ENCODE peak calls at places on chromosomes 1 and 21, in six cellular contexts. W is SK-N-SH, T is GM12878, Z is K562, R is HepG2, S is H1. Q is an unnamed sample. For H3K79me2, the result is how much of the 10 kb centered on the place peaks cover.

GRCh38 chr1:47309427-47309826 is 4.5 kb downstream of the STIL start:
- DNase-seq in W (no peak), R (no peak), T (no peak), Z (no peak), S (no peak), Q (no peak)

GRCh38 chr1:108034396-108034795 is 69.4 kb upstream of the VAV3 start:
- DNase-seq in Z (no peak), W (no peak), R (no peak), T (no peak), S (no peak), Q (no peak)

GRCh38 chr21:32467291-32467690 is 54.8 kb downstream of the EVA1C start:
- DNase-seq in Z (no peak), W (no peak), S (no peak), T (no peak), R (no peak), Q (no peak)

GRCh38 chr1:6127587-6128163 is 52.4 kb downstream of the CHD5 start:
- DNase-seq in W (peak), R (no peak), T (no peak), Z (peak), S (peak), Q (peak)

GRCh38 chr1:8184301-8184700 is 133.6 kb upstream of the SLC45A1 start:
- DNase-seq in R (peak), Z (no peak), S (no peak), T (no peak), W (no peak), Q (no peak)

GRCh38 chr1:165443539-165444289 is 1.2 kb downstream of the RXRG start:
- DNase-seq in T (no peak), R (no peak), W (no peak), S (peak), Z (no peak), Q (no peak)

GRCh38 chr1:67342002-67342890 is 34.6 kb downstream of the IL12RB2 start:
- DNase-seq in W (no peak), T (peak), R (no peak), S (peak), Z (no peak), Q (no peak)

GRCh38 chr1:234845097-234845660 is 235.2 kb upstream of the IRF2BP2 start:
- DNase-seq in R (no peak), W (no peak), S (no peak), T (peak), Z (no peak), Q (no peak)

GRCh38 chr1:998051-998821 is 1.7 kb downstream of the HES4 start:
- DNase-seq in Z (peak), S (peak), T (no peak), R (no peak), W (peak), Q (no peak)

GRCh38 chr1:39981957-39982356 is 27.0 kb downstream of the MFSD2A start:
- DNase-seq in T (no peak), Z (peak), S (no peak), R (no peak), W (no peak), Q (peak)

GRCh38 chr1:185719021-185719420 is 15.2 kb upstream of the HMCN1 start:
- DNase-seq in T (no peak), W (no peak), Z (no peak), R (no peak), S (no peak), Q (peak)

GRCh38 chr1:172145231-172145651 is 275.2 kb upstream of the C1orf105 start:
- DNase-seq in S (no peak), W (peak), T (no peak), R (no peak), Z (no peak), Q (no peak)

GRCh38 chr1:41431490-41432350 is 52.8 kb downstream of the EDN2 start:
- DNase-seq in Z (no peak), T (no peak), W (peak), R (no peak), S (no peak), Q (no peak)

GRCh38 chr1:2088434-2088833 is 38.2 kb downstream of the PRKCZ start:
- DNase-seq in R (no peak), W (no peak), S (no peak), T (no peak), Z (peak), Q (no peak)

GRCh38 chr21:34967509-34968289 is 81.4 kb downstream of the RUNX1 start:
- DNase-seq in W (no peak), R (peak), Z (peak), S (no peak), T (no peak), Q (no peak)

GRCh38 chr1:91226741-91227140 is 177.9 kb downstream of the HFM1 start:
- DNase-seq in Z (no peak), R (no peak), S (no peak), T (no peak), W (no peak), Q (no peak)

GRCh38 chr1:43547538-43548072 is 16.9 kb downstream of the PTPRF start:
- DNase-seq in Z (no peak), S (no peak), T (no peak), W (no peak), R (no peak), Q (no peak)

GRCh38 chr1:226135059-226135651 is 51.4 kb downstream of the ACBD3 start:
- DNase-seq in T (no peak), S (peak), W (peak), R (peak), Z (no peak), Q (no peak)

DNA sequence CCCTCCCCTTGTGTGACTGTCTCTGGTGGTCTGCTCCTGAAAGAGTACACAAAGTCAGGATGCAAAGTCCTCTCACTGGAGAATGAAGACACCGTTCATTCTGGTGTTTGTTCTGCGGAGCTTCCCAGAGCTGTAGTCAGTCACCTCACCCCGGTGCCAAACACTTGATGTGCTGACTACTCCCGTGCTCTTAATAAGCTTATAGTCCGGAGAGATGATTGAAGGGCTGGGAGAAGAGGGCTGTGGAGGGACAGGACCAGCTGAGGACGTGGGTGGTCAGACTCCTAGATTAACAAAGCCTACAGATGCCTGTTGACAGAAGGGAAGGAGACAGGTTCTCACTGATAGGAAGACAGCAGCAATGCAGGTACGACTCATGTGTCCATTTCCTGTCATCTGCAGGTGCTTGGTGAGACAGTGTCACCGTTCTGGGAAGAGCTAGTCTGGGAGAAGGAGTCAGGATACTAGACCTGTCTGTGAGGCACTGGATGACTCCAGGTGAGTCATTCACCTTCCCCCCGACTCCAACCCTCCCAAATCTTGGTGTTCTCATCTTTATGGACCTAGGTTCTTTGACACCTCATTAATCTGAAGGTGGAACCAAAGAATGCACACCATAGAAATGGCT is 40.4 kb upstream of the LRRN2 start:
- DNase-seq in S (peak), R (peak), Z (no peak), W (no peak), T (no peak), Q (peak)
- TF ChIP-seq RAD21 in S (no peak), R (no peak), Z (no peak), W (no peak), T (no peak), Q (no peak)

GRCh38 chr1:89950703-89951102 is 44.2 kb upstream of the ZNF326 start:
- DNase-seq in S (no peak), W (no peak), Z (no peak), R (no peak), T (no peak), Q (no peak)

GRCh38 chr1:89953072-89953626 is 41.8 kb upstream of the ZNF326 start:
- DNase-seq in Z (peak), T (peak), W (no peak), R (peak), S (peak), Q (peak)

GRCh38 chr1:89953929-89954328 is 41.0 kb upstream of the ZNF326 start:
- DNase-seq in S (no peak), Z (no peak), T (no peak), W (no peak), R (no peak), Q (no peak)

GRCh38 chr1:89954401-89954800 is 40.5 kb upstream of the ZNF326 start:
- DNase-seq in Z (no peak), R (no peak), W (no peak), T (no peak), S (peak), Q (no peak)

DNA sequence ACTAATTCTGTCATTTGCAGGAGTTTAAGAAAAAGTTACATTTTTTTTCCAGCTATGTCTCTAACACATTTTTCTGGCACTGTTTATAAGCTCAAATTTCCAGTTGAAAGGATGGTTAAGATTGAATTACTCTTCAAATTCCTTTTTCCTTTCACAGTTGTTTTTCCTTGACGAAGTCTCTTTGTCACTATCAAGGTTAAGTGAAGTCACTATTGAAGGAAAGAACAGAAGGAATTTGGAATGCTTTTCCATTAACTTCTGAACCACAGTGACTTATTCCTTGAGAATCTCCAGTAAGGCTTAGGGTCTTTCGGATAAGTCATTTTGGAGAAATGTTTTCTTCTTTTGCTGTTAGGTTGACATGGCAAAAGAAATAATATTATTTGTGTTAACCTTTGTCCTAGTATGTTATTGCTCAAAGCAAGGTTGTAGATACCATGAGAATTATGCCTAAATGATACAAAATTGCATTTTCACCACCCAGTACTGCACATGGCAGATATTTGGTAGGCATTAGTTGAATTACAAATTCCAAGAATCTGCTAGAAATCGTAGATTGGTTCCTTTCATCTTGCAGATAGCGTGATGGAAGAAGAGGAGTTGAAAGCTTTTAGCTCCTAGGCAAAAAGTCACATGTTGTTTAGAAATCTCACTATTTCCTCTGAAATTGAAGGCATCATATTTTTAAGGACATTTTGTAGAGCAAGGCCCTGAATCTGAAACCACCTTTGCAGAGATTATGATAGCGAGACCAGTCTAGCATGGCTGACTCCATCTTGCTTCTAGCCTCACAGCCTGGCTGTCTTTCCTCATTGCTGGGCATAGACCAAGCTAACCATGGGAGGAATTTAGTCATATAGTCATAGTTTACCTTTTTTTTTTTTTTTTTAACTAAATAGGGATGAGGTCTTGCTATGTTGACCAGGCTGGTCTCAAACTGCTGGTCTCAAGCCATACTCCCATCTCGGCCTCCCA is 42.6 kb upstream of the ZNF326 start:
- DNase-seq in T (no peak), S (no peak), Z (no peak), W (no peak), R (no peak), Q (no peak)
- TF ChIP-seq YY1 in T (no peak), S (no peak), Z (no peak), W (no peak), R (no peak), Q (no peak)

DNA sequence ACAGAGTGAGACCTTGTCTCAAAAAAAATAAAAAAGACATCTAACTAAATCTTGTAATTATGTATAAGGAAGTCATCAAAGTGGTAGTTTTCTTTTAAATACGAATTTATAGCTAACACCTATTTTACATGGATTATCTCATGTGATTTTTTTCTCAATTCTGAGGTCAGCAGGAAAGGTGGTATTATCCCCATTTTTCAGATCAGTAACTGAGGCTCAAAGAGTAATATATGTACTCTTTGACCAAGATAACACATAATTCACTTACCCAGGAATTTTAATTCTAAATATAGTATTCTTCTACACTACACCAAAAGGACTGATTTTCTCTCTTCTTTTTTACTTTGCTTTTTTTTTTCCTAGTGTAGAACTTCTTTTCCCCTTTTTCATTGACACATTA is 9.1 kb downstream of the IFT25 start:
- DNase-seq in S (no peak), T (no peak), Z (no peak), W (no peak), R (no peak), Q (no peak)
- H3K79me2 ChIP-seq in S (under half), T (under half), Z (under half), W (under half), R (under half), Q (under half)

DNA sequence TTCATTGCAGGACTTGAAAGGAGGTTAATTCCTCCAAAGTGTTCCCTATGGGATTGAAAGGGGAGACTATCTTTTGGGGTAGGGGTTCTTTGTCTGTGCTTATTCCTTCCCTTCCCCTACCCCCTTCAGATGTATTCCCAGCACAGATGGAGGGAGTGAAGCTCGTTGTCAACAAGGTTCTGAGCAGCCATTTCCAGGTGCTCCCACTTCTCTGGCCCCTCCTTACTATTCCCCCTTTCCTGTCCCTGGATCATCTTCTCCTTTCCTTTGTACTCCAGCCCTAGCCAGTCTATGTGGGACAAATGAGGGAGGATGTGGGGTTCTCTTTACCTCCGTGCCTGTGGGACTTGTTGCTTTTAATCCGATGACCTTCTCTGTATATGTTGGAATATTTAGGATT is 899 bp downstream of the TOMM40L start:
- DNase-seq in W (no peak), T (no peak), S (no peak), R (no peak), Z (peak), Q (no peak)
- TF ChIP-seq RAD21 in W (no peak), T (no peak), S (no peak), R (no peak), Z (no peak), Q (no peak)

GRCh38 chr1:32538887-32539583 is at the start of gene ZBTB8A:
- DNase-seq in Z (peak), S (peak), W (peak), R (peak), T (no peak), Q (peak)
- TF ChIP-seq YY1 in Z (no peak), S (no peak), W (no peak), R (no peak), T (no peak), Q (no peak)

DNA sequence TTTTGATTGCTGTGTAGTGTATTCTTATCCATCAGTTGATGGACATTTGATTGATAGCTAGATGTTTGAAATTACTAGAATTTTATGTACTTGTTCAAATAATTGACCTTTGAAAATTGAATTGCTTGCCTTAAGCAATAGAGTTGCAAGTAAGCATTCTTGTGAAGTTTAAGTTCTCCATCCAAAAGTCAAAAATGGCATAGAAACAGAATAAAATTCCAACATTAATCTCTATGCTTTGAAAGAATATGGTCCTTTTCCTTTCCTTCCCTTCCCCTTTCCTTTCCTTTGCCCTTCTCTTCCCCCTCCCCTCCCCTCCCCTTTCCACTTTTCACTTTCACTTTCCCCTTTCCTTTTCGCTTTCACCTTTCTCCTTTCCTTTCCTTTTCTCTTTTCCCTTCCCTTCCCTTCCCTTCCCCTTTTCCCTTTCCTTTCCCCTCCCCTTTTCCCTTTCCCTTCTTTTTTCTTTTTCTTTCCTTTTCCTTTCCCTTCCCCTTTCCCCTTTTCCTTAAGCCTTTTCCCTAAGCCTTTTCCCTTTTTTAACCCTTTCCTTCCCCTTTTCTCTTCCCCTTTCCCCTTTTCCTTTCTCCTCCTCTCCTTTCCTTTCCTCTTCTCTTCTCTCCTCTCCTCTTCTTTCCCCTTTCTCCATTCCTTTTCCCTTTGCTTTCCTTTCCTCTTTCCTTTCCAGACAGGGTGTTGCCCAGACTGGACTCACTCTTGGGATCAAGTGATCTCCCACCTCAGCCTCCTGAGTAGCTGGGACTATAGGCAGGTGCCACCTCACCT is 67.4 kb downstream of the SASS6 start:
- DNase-seq in S (no peak), R (no peak), T (no peak), W (no peak), Z (no peak), Q (no peak)
- H3K79me2 ChIP-seq in S (under half), R (under half), T (under half), W (under half), Z (under half), Q (under half)

DNA sequence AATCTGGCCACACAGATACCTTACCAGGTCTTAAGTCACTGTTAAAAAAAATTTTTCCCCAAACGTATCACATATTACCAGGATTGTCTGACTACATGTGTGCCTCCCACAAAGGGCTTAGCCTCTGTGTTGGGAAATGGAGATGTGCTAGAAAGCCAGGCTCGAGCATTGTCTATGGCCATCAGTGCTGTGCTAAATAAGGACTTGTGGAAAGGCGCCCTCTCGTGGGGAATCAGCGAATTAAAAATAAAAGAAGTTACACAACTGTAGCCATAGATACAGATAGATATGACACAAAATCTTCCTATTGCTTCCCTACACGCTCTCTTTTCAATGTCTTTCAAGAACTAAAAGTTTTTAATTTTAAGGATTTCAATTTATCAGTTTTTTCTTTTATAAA is 47.5 kb upstream of the CRNN start:
- DNase-seq in R (peak), S (peak), Z (peak), W (peak), T (no peak), Q (peak)
- TF ChIP-seq RAD21 in R (no peak), S (peak), Z (no peak), W (peak), T (no peak), Q (peak)

GRCh38 chr1:247962911-247963588 is 2.0 kb upstream of the OR2AK2 start:
- DNase-seq in S (no peak), T (no peak), R (no peak), Z (no peak), W (no peak), Q (no peak)
- TF ChIP-seq YY1 in S (no peak), T (no peak), R (no peak), Z (no peak), W (no peak), Q (no peak)

Q was measured in HCT116.